ENCODE peak calls at places on chromosome 3, in five cellular contexts. E is heart left ventricle, W is SK-N-SH, K is colonic mucosa, B is activated B cell treated with CpG ODN at 0.5 μM for 24 hours. G is an unnamed sample.

GRCh38 chr3:14143271-14143605 is 18.4 kb downstream of the TMEM43 start:
- DNase-seq in E (no peak), B (no peak), W (no peak), K (no peak), G (no peak)

GRCh38 chr3:24483873-24484272 is 10.8 kb downstream of the THRB start:
- DNase-seq in W (no peak), K (no peak), B (no peak), E (no peak), G (no peak)

GRCh38 chr3:138726966-138727365 is 107.8 kb downstream of the PIK3CB start:
- DNase-seq in B (no peak), E (no peak), K (no peak), W (no peak), G (no peak)

GRCh38 chr3:23079976-23080375 is 123.2 kb upstream of the UBE2E2 start:
- DNase-seq in E (no peak), B (no peak), W (no peak), K (peak), G (no peak)

GRCh38 chr3:32177702-32178198 is 60.7 kb upstream of the CMTM8 start:
- DNase-seq in B (no peak), E (peak), K (peak), W (peak), G (peak)

GRCh38 chr3:14118400-14119165 is 6.1 kb downstream of the CHCHD4 start:
- DNase-seq in K (peak), E (no peak), B (no peak), W (no peak), G (no peak)

GRCh38 chr3:179098388-179099077 is 26.9 kb upstream of the ZMAT3 start:
- DNase-seq in W (no peak), K (no peak), B (no peak), E (no peak), G (no peak)

GRCh38 chr3:195096053-195096452 is 174.9 kb downstream of the XXYLT1 start:
- DNase-seq in E (no peak), B (no peak), W (no peak), K (no peak), G (no peak)

GRCh38 chr3:188303823-188304222 is 149.9 kb downstream of the LPP start:
- DNase-seq in W (no peak), B (no peak), E (no peak), K (no peak), G (no peak)

GRCh38 chr3:149273096-149273751 is 51.6 kb upstream of the CP start:
- DNase-seq in W (peak), K (peak), E (peak), B (no peak), G (peak)

GRCh38 chr3:28028554-28028953 is 212.9 kb upstream of the CMC1 start:
- DNase-seq in B (no peak), W (no peak), K (no peak), E (no peak), G (no peak)

GRCh38 chr3:63853106-63853505 is 10.5 kb downstream of the THOC7 start:
- DNase-seq in B (no peak), E (no peak), W (no peak), K (no peak), G (no peak)

GRCh38 chr3:69866988-69867720 is 127.9 kb downstream of the MITF start:
- DNase-seq in K (no peak), E (no peak), B (no peak), W (no peak), G (no peak)

GRCh38 chr3:18716821-18717220 is 291.7 kb upstream of the SATB1 start:
- DNase-seq in E (no peak), B (no peak), K (no peak), W (no peak), G (no peak)

GRCh38 chr3:123394391-123395022 is 54.4 kb downstream of the ADCY5 start:
- DNase-seq in B (no peak), E (no peak), W (no peak), K (no peak), G (no peak)

GRCh38 chr3:143596957-143597642 is 251.2 kb downstream of the SLC9A9 start:
- DNase-seq in E (no peak), W (no peak), B (no peak), K (no peak), G (no peak)

GRCh38 chr3:95721938-95722337 is 1092.5 kb upstream of the EPHA6 start:
- DNase-seq in E (no peak), B (no peak), W (no peak), K (no peak), G (no peak)

GRCh38 chr3:31265646-31266423 is 266.9 kb upstream of the STT3B start:
- DNase-seq in W (no peak), E (no peak), K (no peak), B (no peak), G (no peak)

GRCh38 chr3:169044341-169045113 is 619.0 kb downstream of the MECOM start:
- DNase-seq in K (no peak), W (no peak), B (no peak), E (no peak), G (no peak)

GRCh38 chr3:136075816-136076215 is 110.3 kb downstream of the PPP2R3A start:
- DNase-seq in B (no peak), W (no peak), E (no peak), K (no peak), G (no peak)

GRCh38 chr3:137642305-137642704 is 121.8 kb upstream of the SOX14 start:
- DNase-seq in B (no peak), K (no peak), E (no peak), W (no peak), G (no peak)

GRCh38 chr3:161415506-161416231 is 44.4 kb upstream of the SPTSSB start:
- DNase-seq in E (peak), K (no peak), B (no peak), W (no peak), G (no peak)

GRCh38 chr3:29141197-29141911 is 139.5 kb upstream of the RBMS3 start:
- DNase-seq in B (no peak), E (no peak), W (no peak), K (no peak), G (no peak)

GRCh38 chr3:48553886-48554845 is 2.4 kb downstream of the PFKFB4 start:
- DNase-seq in W (no peak), K (no peak), B (no peak), E (no peak), G (no peak)

GRCh38 chr3:50292924-50293801 is 934 bp upstream of the IFRD2 start:
- DNase-seq in E (peak), K (no peak), W (no peak), B (no peak), G (no peak)

GRCh38 chr3:105154692-105155091 is 212.0 kb upstream of the ALCAM start:
- DNase-seq in B (no peak), K (no peak), W (no peak), E (no peak), G (no peak)

GRCh38 chr3:71688121-71688520 is 37.1 kb downstream of the EIF4E3 start:
- DNase-seq in K (no peak), W (no peak), E (no peak), B (no peak), G (no peak)

GRCh38 chr3:46892285-46893145 is 15.0 kb downstream of the PTH1R start:
- DNase-seq in B (no peak), E (peak), K (peak), W (peak), G (peak)

GRCh38 chr3:141561426-141562034 is 74.7 kb downstream of the RASA2 start:
- DNase-seq in W (peak), E (peak), B (no peak), K (peak), G (peak)

GRCh38 chr3:82274897-82275296 is 513.5 kb upstream of the GBE1 start:
- DNase-seq in K (no peak), W (no peak), E (no peak), B (no peak), G (no peak)

GRCh38 chr3:116939091-116939490 is 229.5 kb downstream of the TUSC7 start:
- DNase-seq in K (peak), W (no peak), E (no peak), B (no peak), G (no peak)

GRCh38 chr3:9088431-9089353 is 125.4 kb upstream of the RAD18 start:
- DNase-seq in K (peak), W (no peak), B (no peak), E (no peak), G (no peak)

GRCh38 chr3:130709671-130710070 is 37.0 kb downstream of the PIK3R4 start:
- DNase-seq in E (no peak), K (no peak), B (no peak), W (no peak), G (no peak)

GRCh38 chr3:168426196-168426595 is 330.5 kb upstream of the GOLIM4 start:
- DNase-seq in E (no peak), K (no peak), B (no peak), W (no peak), G (no peak)

GRCh38 chr3:116339441-116340028 is 105.8 kb downstream of the LSAMP start:
- DNase-seq in W (no peak), B (no peak), K (peak), E (no peak), G (no peak)

GRCh38 chr3:33146791-33147445 is 33.1 kb downstream of the CRTAP start:
- DNase-seq in B (no peak), K (no peak), E (no peak), W (no peak), G (no peak)

GRCh38 chr3:193560091-193560490 is 5.4 kb upstream of the ATP13A4 start:
- DNase-seq in B (no peak), K (no peak), E (no peak), W (no peak), G (no peak)

GRCh38 chr3:192917508-192918274 is at the start of gene MB21D2:
- DNase-seq in B (no peak), W (peak), E (peak), K (peak), G (peak)

GRCh38 chr3:145623349-145623748 is 537.6 kb downstream of the PLOD2 start:
- DNase-seq in E (no peak), B (no peak), K (no peak), W (no peak), G (no peak)

GRCh38 chr3:145628211-145628610 is 532.8 kb downstream of the PLOD2 start:
- DNase-seq in E (no peak), W (no peak), K (no peak), B (no peak), G (no peak)
- TF ChIP-seq CTCF in E (no peak), W (no peak), K (no peak), B (no peak), G (no peak)

GRCh38 chr3:126939347-126939735 is 43.6 kb upstream of the PLXNA1 start:
- DNase-seq in E (no peak), K (no peak), W (peak), B (no peak), G (no peak)
- TF ChIP-seq CTCF in E (peak), K (no peak), W (peak), B (no peak), G (peak)

GRCh38 chr3:41321642-41321980 is 122.3 kb downstream of the CTNNB1 start:
- DNase-seq in W (no peak), B (no peak), K (no peak), E (no peak), G (no peak)
- TF ChIP-seq CTCF in W (no peak), B (no peak), K (no peak), E (no peak), G (no peak)

GRCh38 chr3:57856675-57857074 is 100.6 kb downstream of the SLMAP start:
- DNase-seq in B (no peak), E (no peak), W (peak), K (no peak), G (no peak)
- TF ChIP-seq CTCF in B (no peak), E (peak), W (peak), K (no peak), G (peak)

DNA sequence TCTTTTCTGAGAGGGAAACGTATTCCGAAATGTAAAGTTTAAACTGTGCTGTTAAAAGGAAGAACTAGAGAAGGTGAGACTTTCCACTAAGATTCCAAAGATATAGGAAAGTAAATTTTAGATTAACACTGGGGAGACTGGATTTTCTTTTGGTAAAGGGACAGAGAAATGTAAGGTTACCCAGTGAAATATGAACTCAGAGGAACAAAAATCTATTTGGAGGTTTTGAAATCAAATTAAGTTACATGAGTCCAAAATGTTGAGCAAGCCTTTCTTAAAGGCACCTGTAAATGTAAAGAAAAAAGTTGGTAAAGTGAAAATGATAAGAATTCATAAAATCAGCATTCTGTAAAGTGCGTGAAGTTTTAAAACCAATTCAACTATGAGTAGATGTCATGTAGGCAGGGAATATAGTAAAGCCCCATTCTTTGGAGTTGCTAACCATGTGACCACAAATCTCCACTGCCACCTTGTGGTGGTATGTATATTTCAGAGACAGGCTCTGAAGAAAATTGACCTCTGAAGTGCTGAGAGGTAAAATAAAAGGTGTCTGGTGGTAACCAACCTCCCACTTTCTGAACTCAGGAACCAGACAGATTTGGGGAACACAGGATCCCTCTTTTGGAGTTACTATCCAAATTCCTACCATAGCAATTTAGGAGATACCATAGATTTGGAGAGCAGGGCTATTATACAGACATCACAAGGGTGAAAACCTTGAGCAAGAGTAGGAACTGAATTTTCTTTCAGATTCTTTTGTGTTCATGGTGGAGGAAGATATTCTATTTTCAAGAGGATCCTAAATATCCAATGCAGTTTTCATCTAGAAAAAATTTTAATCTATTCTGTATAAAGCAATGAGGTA is 215.3 kb downstream of the ROBO2 start:
- DNase-seq in K (peak), W (peak), E (no peak), B (no peak), G (peak)
- TF ChIP-seq CTCF in K (peak), W (peak), E (peak), B (no peak), G (peak)

GRCh38 chr3:172974969-172975368 is 166.1 kb downstream of the SPATA16 start:
- DNase-seq in E (no peak), W (no peak), B (no peak), K (no peak), G (no peak)
- TF ChIP-seq CTCF in E (no peak), W (no peak), B (no peak), K (no peak), G (no peak)

DNA sequence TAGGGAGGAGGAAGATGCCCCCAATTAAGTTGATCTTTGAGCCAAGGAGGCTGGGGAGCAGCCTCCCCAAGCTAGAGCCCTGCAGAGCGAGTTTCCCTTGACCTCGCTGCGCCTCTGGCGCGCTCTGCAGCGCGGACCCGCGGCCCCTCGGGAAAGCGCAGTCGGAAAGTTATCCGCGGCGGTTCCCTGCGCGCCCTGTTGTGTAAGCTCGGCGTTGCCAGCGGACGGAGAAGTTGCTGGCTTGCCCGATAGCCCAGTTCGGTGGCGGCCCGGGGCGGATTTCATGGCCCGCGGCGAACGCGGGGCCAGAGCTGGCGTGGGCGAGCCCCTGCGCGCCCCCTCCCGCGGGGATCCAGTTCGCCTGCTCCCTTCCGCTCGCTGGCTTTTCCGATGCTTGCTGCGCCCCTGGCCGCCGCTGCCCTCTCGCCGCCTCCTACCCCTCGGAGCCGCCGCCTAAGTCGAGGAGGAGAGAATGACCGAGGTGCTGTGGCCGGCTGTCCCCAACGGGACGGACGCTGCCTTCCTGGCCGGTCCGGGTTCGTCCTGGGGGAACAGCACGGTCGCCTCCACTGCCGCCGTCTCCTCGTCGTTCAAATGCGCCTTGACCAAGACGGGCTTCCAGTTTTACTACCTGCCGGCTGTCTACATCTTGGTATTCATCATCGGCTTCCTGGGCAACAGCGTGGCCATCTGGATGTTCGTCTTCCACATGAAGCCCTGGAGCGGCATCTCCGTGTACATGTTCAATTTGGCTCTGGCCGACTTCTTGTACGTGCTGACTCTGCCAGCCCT is 576 bp downstream of the P2RY1 start:
- DNase-seq in E (peak), K (peak), B (peak), W (peak), G (peak)
- TF ChIP-seq CTCF in E (peak), K (peak), B (no peak), W (no peak), G (peak)

DNA sequence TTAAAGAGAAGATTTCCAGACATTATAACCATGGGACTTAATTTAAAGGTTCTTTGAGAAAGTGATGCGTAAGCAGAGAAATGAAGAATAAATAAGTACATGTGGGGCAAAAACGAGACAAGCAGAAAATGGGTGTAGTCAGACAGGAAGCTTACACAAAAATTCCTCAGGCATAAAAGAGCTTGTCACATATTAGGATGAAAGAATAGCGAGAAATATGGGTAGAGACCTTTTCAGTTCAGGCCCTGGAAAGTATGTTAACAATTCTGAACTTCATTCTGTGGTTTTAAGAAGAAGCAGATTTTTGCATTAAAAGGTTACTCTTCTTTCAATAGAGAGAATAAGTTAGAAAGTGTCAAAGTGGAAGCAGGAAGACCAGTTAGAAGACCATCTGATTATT is 352.4 kb downstream of the ROBO1 start:
- DNase-seq in K (no peak), E (no peak), B (no peak), W (no peak), G (no peak)
- TF ChIP-seq CTCF in K (no peak), E (no peak), B (no peak), W (no peak), G (no peak)

GRCh38 chr3:119679874-119680273 is 2.7 kb upstream of the COX17 start:
- DNase-seq in E (no peak), B (no peak), W (no peak), K (no peak), G (no peak)

GRCh38 chr3:119676020-119676419 is 1.2 kb downstream of the COX17 start:
- DNase-seq in B (no peak), K (no peak), W (no peak), E (no peak), G (no peak)

GRCh38 chr3:119676771-119677640 is at the start of gene COX17:
- DNase-seq in E (peak), K (peak), W (peak), B (peak), G (peak)

GRCh38 chr3:119677641-119677934 is 382 bp upstream of the COX17 start:
- DNase-seq in E (no peak), B (no peak), W (no peak), K (no peak), G (no peak)

DNA sequence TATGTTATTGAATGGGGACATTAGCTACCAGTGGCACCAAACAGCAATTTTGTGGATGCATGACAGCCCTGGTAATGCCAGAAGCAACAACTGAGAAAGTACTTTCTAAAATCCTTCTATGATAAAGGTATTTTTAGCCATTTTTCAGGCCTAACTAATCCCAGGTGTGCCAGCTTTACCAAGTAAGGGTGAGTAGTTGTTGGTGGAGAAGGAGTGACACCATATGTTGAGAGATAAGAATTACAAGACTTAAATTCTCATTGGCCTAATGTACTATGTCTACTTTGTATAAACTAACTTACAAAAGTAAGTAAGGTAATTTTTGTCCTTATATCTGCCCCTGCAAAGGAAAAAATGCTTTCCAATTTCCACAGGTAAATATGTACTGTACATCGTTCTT is 4.1 kb upstream of the COX17 start:
- DNase-seq in K (no peak), B (no peak), W (peak), E (no peak), G (no peak)
- TF ChIP-seq CTCF in K (no peak), B (no peak), W (peak), E (peak), G (peak)